ENCODE peak calls at places on chromosomes 6 and 20, in four cellular contexts. H is HCT116, K is neuronal stem cell, R is fibroblast of lung. P is an unnamed sample. For H3K27me3, the result is how much of the 10 kb centered on the place peaks cover.

GRCh38 chr6:44054635-44055559 is 72.4 kb downstream of the MRPL14 start:
- DNase-seq in H (no peak), K (no peak), R (peak), P (peak)

GRCh38 chr6:138278326-138278725 is 60.0 kb upstream of the PBOV1 start:
- DNase-seq in H (no peak), K (peak), R (no peak), P (no peak)

GRCh38 chr6:27059621-27060425 is 187.7 kb upstream of the PRSS16 start:
- DNase-seq in H (no peak), K (no peak), R (no peak), P (no peak)

GRCh38 chr20:60363698-60364097 is 405.5 kb downstream of the CDH26 start:
- DNase-seq in H (no peak), K (no peak), R (no peak), P (no peak)

GRCh38 chr6:31968326-31968725 is 3.6 kb downstream of the DXO start:
- DNase-seq in H (no peak), K (no peak), R (no peak), P (no peak)

GRCh38 chr20:31722388-31723281 is at the start of gene BCL2L1:
- DNase-seq in H (peak), K (peak), R (peak), P (peak)

GRCh38 chr20:40771308-40771610 is 82.2 kb upstream of the MAFB start:
- DNase-seq in H (no peak), K (no peak), R (no peak), P (no peak)

GRCh38 chr6:94680672-94681212 is 896.6 kb upstream of the MANEA start:
- DNase-seq in H (no peak), K (no peak), R (no peak), P (no peak)

GRCh38 chr20:62716198-62716940 is 7.7 kb downstream of the NTSR1 start:
- DNase-seq in H (no peak), K (no peak), R (no peak), P (peak)

GRCh38 chr20:13755809-13756208 is 28.9 kb downstream of the ESF1 start:
- DNase-seq in H (no peak), K (no peak), R (peak), P (no peak)

GRCh38 chr6:108684809-108685329 is 124.2 kb downstream of the FOXO3 start:
- DNase-seq in H (no peak), K (no peak), R (peak), P (no peak)

GRCh38 chr6:30688569-30688968 is 2.1 kb upstream of the PPP1R18 start:
- DNase-seq in H (no peak), K (no peak), R (no peak), P (no peak)

GRCh38 chr20:61879694-61880093 is 186.0 kb downstream of the TAF4 start:
- DNase-seq in H (no peak), K (no peak), R (no peak), P (no peak)

GRCh38 chr6:136030131-136030530 is 178.6 kb downstream of the PDE7B start:
- DNase-seq in H (no peak), K (no peak), R (no peak), P (peak)

GRCh38 chr6:15230827-15231226 is 15.0 kb upstream of the JARID2 start:
- DNase-seq in H (no peak), K (no peak), R (no peak), P (no peak)

GRCh38 chr20:4327956-4328355 is 312.6 kb upstream of the RNF24 start:
- DNase-seq in H (no peak), K (no peak), R (no peak), P (no peak)

GRCh38 chr6:148193063-148193680 is 149.5 kb upstream of the SASH1 start:
- DNase-seq in H (no peak), K (no peak), R (no peak), P (no peak)

GRCh38 chr20:42656130-42656529 is 533.6 kb downstream of the PTPRT start:
- DNase-seq in H (no peak), K (no peak), R (no peak), P (no peak)

GRCh38 chr20:45358282-45359068 is 4.5 kb upstream of the SYS1 start:
- DNase-seq in H (no peak), K (no peak), R (peak), P (peak)

GRCh38 chr6:7727951-7728854 is 2.3 kb downstream of the BMP6 start:
- DNase-seq in H (no peak), K (peak), R (peak), P (peak)

GRCh38 chr20:62822788-62823651 is 6.2 kb downstream of the COL9A3 start:
- DNase-seq in H (peak), K (no peak), R (no peak), P (peak)

GRCh38 chr6:14747881-14748520 is 497.9 kb upstream of the JARID2 start:
- DNase-seq in H (no peak), K (no peak), R (peak), P (no peak)

GRCh38 chr6:15374119-15374518 is 128.2 kb downstream of the JARID2 start:
- DNase-seq in H (no peak), K (no peak), R (no peak), P (no peak)

GRCh38 chr20:846894-847278 is 13.4 kb downstream of the FAM110A start:
- DNase-seq in H (no peak), K (no peak), R (no peak), P (no peak)

GRCh38 chr20:10568032-10568431 is 105.8 kb downstream of the JAG1 start:
- DNase-seq in H (no peak), K (no peak), R (no peak), P (no peak)

GRCh38 chr6:34242252-34243130 is 5.8 kb downstream of the HMGA1 start:
- DNase-seq in H (no peak), K (no peak), R (no peak), P (no peak)
- H3K9ac ChIP-seq in H (peak), K (no peak), R (no peak), P (peak)

GRCh38 chr20:64101731-64102621 is 5.4 kb downstream of the NPBWR2 start:
- DNase-seq in H (no peak), K (peak), R (no peak), P (peak)
- H3K4me3 ChIP-seq in H (peak), K (no peak), R (no peak), P (no peak)

GRCh38 chr6:80226699-80227098 is 120.2 kb downstream of the BCKDHB start:
- DNase-seq in H (no peak), K (no peak), R (no peak), P (no peak)

GRCh38 chr6:80227545-80227944 is 121.1 kb downstream of the BCKDHB start:
- DNase-seq in H (no peak), K (no peak), R (no peak), P (no peak)

GRCh38 chr6:80223743-80224212 is 117.3 kb downstream of the BCKDHB start:
- DNase-seq in H (no peak), K (no peak), R (peak), P (peak)

DNA sequence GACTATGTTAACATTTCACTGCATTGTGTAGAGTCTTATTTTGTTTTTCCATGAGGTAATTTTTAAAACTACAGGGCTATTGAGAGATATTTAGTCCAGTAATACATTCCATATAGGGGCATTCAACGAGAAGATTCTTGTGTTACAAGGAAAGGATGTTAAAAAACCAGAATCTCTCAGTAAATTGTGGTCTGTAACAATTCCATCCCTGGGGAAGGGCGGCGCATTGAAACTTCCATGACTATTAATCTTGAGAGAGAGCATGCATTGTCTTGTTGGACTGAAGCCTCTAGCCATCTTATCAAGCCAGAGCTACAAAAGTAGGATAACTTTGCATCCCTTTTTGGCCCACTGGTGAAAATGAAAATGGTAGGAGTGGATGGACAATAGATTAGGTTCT is 119.7 kb downstream of the BCKDHB start:
- DNase-seq in H (no peak), K (no peak), R (no peak), P (no peak)
- H3K27me3 ChIP-seq in H (under half), K (under half), R (under half), P (under half)

GRCh38 chr6:3229566-3230274 is 2.3 kb upstream of the TUBB2B start:
- DNase-seq in H (no peak), K (peak), R (no peak), P (peak)

GRCh38 chr6:3230275-3231212 is 3.1 kb upstream of the TUBB2B start:
- DNase-seq in H (no peak), K (peak), R (no peak), P (peak)

GRCh38 chr6:3228046-3228671 is 706 bp upstream of the TUBB2B start:
- DNase-seq in H (no peak), K (peak), R (no peak), P (peak)

GRCh38 chr6:3227363-3228045 is at the start of gene TUBB2B:
- DNase-seq in H (no peak), K (peak), R (no peak), P (peak)

GRCh38 chr6:3228791-3229565 is 1.5 kb upstream of the TUBB2B start:
- DNase-seq in H (no peak), K (peak), R (no peak), P (peak)
- H3K9ac ChIP-seq in H (no peak), K (peak), R (no peak), P (no peak)

DNA sequence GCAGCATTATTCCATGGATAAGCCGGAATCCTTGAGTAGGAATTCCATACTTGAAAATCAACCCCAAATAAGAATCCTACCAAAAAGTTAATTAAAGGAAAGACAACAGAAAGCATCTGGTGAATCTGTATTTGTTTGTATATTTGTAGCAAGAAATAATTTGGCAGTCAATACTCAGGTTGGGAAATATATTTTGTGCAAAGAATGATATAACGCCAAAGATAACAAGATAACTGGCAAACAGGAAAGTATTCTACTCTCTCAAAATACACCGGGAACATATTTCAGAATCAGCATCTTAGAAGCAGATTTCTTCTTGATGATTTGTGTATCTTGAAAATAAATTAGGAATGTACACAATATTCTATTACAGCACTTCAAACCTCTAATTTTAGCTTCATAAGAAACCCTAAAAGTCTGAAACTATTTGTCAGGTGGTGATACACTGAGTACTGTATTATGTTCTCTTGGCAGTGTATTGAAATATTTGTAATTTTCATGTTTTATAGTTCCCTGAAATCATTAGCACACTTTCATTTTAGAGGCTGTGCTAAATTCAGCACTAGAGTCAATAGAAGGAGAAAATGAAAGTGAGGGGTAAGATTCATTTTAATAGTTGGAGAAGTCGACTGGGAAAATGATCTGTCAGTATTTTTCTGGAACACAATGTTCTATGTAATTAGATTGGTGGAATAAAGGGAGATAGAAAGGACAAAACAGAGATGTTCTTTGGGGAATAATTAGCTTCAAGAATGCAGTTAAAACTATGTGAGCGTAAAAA is 879.7 kb upstream of the GJE1 start:
- DNase-seq in H (no peak), K (no peak), R (peak), P (peak)
- H3K4me3 ChIP-seq in H (no peak), K (no peak), R (no peak), P (peak)

GRCh38 chr20:56629464-56630085 is 469 bp downstream of the TFAP2C start:
- DNase-seq in H (no peak), K (no peak), R (no peak), P (peak)

GRCh38 chr20:56627122-56628014 is 1.7 kb upstream of the TFAP2C start:
- DNase-seq in H (no peak), K (no peak), R (no peak), P (no peak)

GRCh38 chr20:56630086-56630493 is 984 bp downstream of the TFAP2C start:
- DNase-seq in H (peak), K (peak), R (no peak), P (peak)

GRCh38 chr20:56628015-56628872 is 862 bp upstream of the TFAP2C start:
- DNase-seq in H (no peak), K (no peak), R (no peak), P (no peak)

DNA sequence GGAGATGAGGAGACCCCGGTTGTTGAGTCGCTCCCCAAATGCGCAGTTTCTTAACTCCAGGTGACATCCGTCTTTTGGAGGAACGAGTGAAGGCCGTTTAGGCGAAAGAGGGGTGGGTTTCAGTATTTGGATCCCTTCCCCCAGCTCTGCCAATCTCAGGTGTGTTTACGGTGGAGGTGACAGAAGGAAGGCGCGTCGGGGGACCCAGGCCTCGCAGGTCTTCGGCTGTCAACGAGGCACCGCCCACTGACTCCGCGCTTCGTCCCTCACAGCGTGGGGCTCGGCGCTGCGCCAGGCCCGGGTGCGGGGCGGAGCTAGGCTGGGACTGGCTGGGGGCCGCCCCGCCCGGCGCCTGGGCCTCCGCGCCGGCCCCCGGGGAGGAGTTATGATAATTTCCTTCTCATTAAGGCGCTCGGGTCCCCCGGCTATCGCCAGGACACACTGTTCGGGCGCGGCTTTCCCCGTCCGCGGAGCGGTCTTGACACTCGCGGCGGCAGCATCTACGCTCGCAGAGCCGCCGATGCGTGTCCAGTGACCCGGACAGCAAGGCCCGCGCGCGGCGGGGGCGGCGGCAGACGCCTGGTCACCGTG is at the start of gene TFAP2C:
- DNase-seq in H (peak), K (peak), R (no peak), P (peak)
- H3K27me3 ChIP-seq in H (under half), K (half or more), R (half or more), P (half or more)

GRCh38 chr6:146546440-146546839 is 2.8 kb downstream of the RAB32 start:
- DNase-seq in H (no peak), K (no peak), R (peak), P (peak)
- H3K9ac ChIP-seq in H (no peak), K (no peak), R (no peak), P (peak)

GRCh38 chr6:157193443-157193996 is 129.8 kb downstream of the TMEM242 start:
- DNase-seq in H (no peak), K (no peak), R (no peak), P (no peak)
- H3K4me3 ChIP-seq in H (no peak), K (no peak), R (no peak), P (no peak)